ENCODE peak calls at places on chromosomes 6 and 20, in five cellular contexts. One of them, this sample, is unnamed.

GRCh38 chr6:105069821-105070445 is 109.9 kb downstream of the POPDC3 start:
- DNase-seq in fibroblast of mammary gland: peak
- DNase-seq in tibial artery: no peak
- DNase-seq in bronchial epithelial cell: peak
- DNase-seq in GM20000: no peak
- DNase-seq in this sample: no peak

GRCh38 chr6:63272397-63272796 is 47.4 kb downstream of the LGSN start:
- DNase-seq in fibroblast of mammary gland: peak
- DNase-seq in tibial artery: no peak
- DNase-seq in bronchial epithelial cell: peak
- DNase-seq in GM20000: peak
- DNase-seq in this sample: peak

GRCh38 chr20:52971498-52972189 is 514 bp upstream of the TSHZ2 start:
- DNase-seq in fibroblast of mammary gland: no peak
- DNase-seq in tibial artery: no peak
- DNase-seq in bronchial epithelial cell: no peak
- DNase-seq in GM20000: no peak
- DNase-seq in this sample: no peak

GRCh38 chr20:53883098-53883762 is 187.2 kb downstream of the BCAS1 start:
- DNase-seq in fibroblast of mammary gland: peak
- DNase-seq in tibial artery: no peak
- DNase-seq in bronchial epithelial cell: peak
- DNase-seq in GM20000: no peak
- DNase-seq in this sample: no peak

GRCh38 chr6:146913842-146914562 is 290.2 kb upstream of the STXBP5 start:
- DNase-seq in fibroblast of mammary gland: peak
- DNase-seq in tibial artery: peak
- DNase-seq in bronchial epithelial cell: peak
- DNase-seq in GM20000: no peak
- DNase-seq in this sample: no peak

GRCh38 chr6:49453221-49453620 is 9.8 kb downstream of the MMUT start:
- DNase-seq in fibroblast of mammary gland: no peak
- DNase-seq in tibial artery: no peak
- DNase-seq in bronchial epithelial cell: peak
- DNase-seq in GM20000: no peak
- DNase-seq in this sample: no peak

GRCh38 chr6:73523434-73524123 is 2.7 kb upstream of the EEF1A1 start:
- DNase-seq in fibroblast of mammary gland: peak
- DNase-seq in tibial artery: peak
- DNase-seq in bronchial epithelial cell: peak
- DNase-seq in GM20000: peak
- DNase-seq in this sample: peak

GRCh38 chr20:58310291-58310782 is 822 bp downstream of the RAB22A start:
- DNase-seq in fibroblast of mammary gland: peak
- DNase-seq in tibial artery: no peak
- DNase-seq in bronchial epithelial cell: peak
- DNase-seq in GM20000: peak
- DNase-seq in this sample: peak

GRCh38 chr20:17538517-17539170 is 7.5 kb upstream of the BFSP1 start:
- DNase-seq in fibroblast of mammary gland: peak
- DNase-seq in tibial artery: no peak
- DNase-seq in bronchial epithelial cell: peak
- DNase-seq in GM20000: peak
- DNase-seq in this sample: no peak

GRCh38 chr6:63121166-63121565 is 90.1 kb upstream of the FKBP1C start:
- DNase-seq in fibroblast of mammary gland: no peak
- DNase-seq in tibial artery: no peak
- DNase-seq in bronchial epithelial cell: no peak
- DNase-seq in GM20000: no peak
- DNase-seq in this sample: no peak

GRCh38 chr6:157946865-157947532 is 34.7 kb upstream of the SYNJ2 start:
- DNase-seq in fibroblast of mammary gland: peak
- DNase-seq in tibial artery: no peak
- DNase-seq in bronchial epithelial cell: no peak
- DNase-seq in GM20000: peak
- DNase-seq in this sample: peak

GRCh38 chr6:163347021-163347446 is 67.5 kb upstream of the QKI start:
- DNase-seq in fibroblast of mammary gland: no peak
- DNase-seq in tibial artery: no peak
- DNase-seq in bronchial epithelial cell: peak
- DNase-seq in GM20000: no peak
- DNase-seq in this sample: no peak

GRCh38 chr6:168228676-168229367 is 90.8 kb downstream of the DACT2 start:
- DNase-seq in fibroblast of mammary gland: no peak
- DNase-seq in tibial artery: no peak
- DNase-seq in bronchial epithelial cell: no peak
- DNase-seq in GM20000: no peak
- DNase-seq in this sample: no peak

GRCh38 chr6:50185006-50185405 is 135.3 kb upstream of the DEFB112 start:
- DNase-seq in fibroblast of mammary gland: peak
- DNase-seq in tibial artery: no peak
- DNase-seq in bronchial epithelial cell: no peak
- DNase-seq in GM20000: no peak
- DNase-seq in this sample: no peak

GRCh38 chr6:130843575-130844320 is 16.5 kb downstream of the SMLR1 start:
- DNase-seq in fibroblast of mammary gland: peak
- DNase-seq in tibial artery: no peak
- DNase-seq in bronchial epithelial cell: peak
- DNase-seq in GM20000: peak
- DNase-seq in this sample: peak

GRCh38 chr6:82751718-82752117 is 313.9 kb downstream of the UBE3D start:
- DNase-seq in fibroblast of mammary gland: no peak
- DNase-seq in tibial artery: no peak
- DNase-seq in bronchial epithelial cell: no peak
- DNase-seq in GM20000: no peak
- DNase-seq in this sample: no peak

GRCh38 chr20:38050691-38051090 is 17.1 kb downstream of the RPRD1B start:
- DNase-seq in fibroblast of mammary gland: peak
- DNase-seq in tibial artery: no peak
- DNase-seq in bronchial epithelial cell: peak
- DNase-seq in GM20000: no peak
- DNase-seq in this sample: no peak

GRCh38 chr6:50720623-50721022 is 7.3 kb downstream of the TFAP2D start:
- DNase-seq in fibroblast of mammary gland: peak
- DNase-seq in tibial artery: no peak
- DNase-seq in bronchial epithelial cell: peak
- DNase-seq in GM20000: no peak
- DNase-seq in this sample: no peak

GRCh38 chr20:49765846-49766541 is 46.6 kb upstream of the SLC9A8 start:
- DNase-seq in fibroblast of mammary gland: no peak
- DNase-seq in tibial artery: no peak
- DNase-seq in bronchial epithelial cell: no peak
- DNase-seq in GM20000: no peak
- DNase-seq in this sample: no peak

GRCh38 chr6:29632789-29633531 is at the start of gene GABBR1:
- DNase-seq in fibroblast of mammary gland: peak
- DNase-seq in tibial artery: peak
- DNase-seq in bronchial epithelial cell: peak
- DNase-seq in GM20000: peak
- DNase-seq in this sample: peak

GRCh38 chr20:4183361-4183760 is 168.0 kb upstream of the RNF24 start:
- DNase-seq in fibroblast of mammary gland: no peak
- DNase-seq in tibial artery: no peak
- DNase-seq in bronchial epithelial cell: no peak
- DNase-seq in GM20000: no peak
- DNase-seq in this sample: peak

GRCh38 chr20:59736366-59736765 is 132.0 kb downstream of the PHACTR3 start:
- DNase-seq in fibroblast of mammary gland: no peak
- DNase-seq in tibial artery: peak
- DNase-seq in bronchial epithelial cell: no peak
- DNase-seq in GM20000: no peak
- DNase-seq in this sample: no peak

GRCh38 chr6:96582457-96582856 is 19.5 kb downstream of the FHL5 start:
- DNase-seq in fibroblast of mammary gland: no peak
- DNase-seq in tibial artery: no peak
- DNase-seq in bronchial epithelial cell: no peak
- DNase-seq in GM20000: no peak
- DNase-seq in this sample: no peak

GRCh38 chr6:166204852-166205650 is 37.4 kb upstream of the TBXT start:
- DNase-seq in fibroblast of mammary gland: no peak
- DNase-seq in tibial artery: no peak
- DNase-seq in bronchial epithelial cell: no peak
- DNase-seq in GM20000: no peak
- DNase-seq in this sample: peak

GRCh38 chr6:14396826-14397517 is 279.4 kb downstream of the CD83 start:
- DNase-seq in fibroblast of mammary gland: peak
- DNase-seq in tibial artery: no peak
- DNase-seq in bronchial epithelial cell: peak
- DNase-seq in GM20000: peak
- DNase-seq in this sample: peak
- TF ChIP-seq CTCF in fibroblast of mammary gland: peak
- TF ChIP-seq CTCF in tibial artery: no peak
- TF ChIP-seq CTCF in bronchial epithelial cell: peak
- TF ChIP-seq CTCF in GM20000: peak
- TF ChIP-seq CTCF in this sample: peak

GRCh38 chr6:44386929-44387345 is 569 bp upstream of the CDC5L start:
- DNase-seq in fibroblast of mammary gland: peak
- DNase-seq in tibial artery: no peak
- DNase-seq in bronchial epithelial cell: peak
- DNase-seq in GM20000: peak
- DNase-seq in this sample: peak

GRCh38 chr6:44387346-44388134 is at the start of gene CDC5L:
- DNase-seq in fibroblast of mammary gland: peak
- DNase-seq in tibial artery: peak
- DNase-seq in bronchial epithelial cell: peak
- DNase-seq in GM20000: peak
- DNase-seq in this sample: peak

GRCh38 chr6:44386364-44386928 is 1.1 kb upstream of the CDC5L start:
- DNase-seq in fibroblast of mammary gland: no peak
- DNase-seq in tibial artery: peak
- DNase-seq in bronchial epithelial cell: no peak
- DNase-seq in GM20000: no peak
- DNase-seq in this sample: no peak

GRCh38 chr6:44388876-44389275 is 1.4 kb downstream of the CDC5L start:
- DNase-seq in fibroblast of mammary gland: no peak
- DNase-seq in tibial artery: no peak
- DNase-seq in bronchial epithelial cell: no peak
- DNase-seq in GM20000: no peak
- DNase-seq in this sample: no peak

GRCh38 chr6:44388135-44388487 is 605 bp downstream of the CDC5L start:
- DNase-seq in fibroblast of mammary gland: no peak
- DNase-seq in tibial artery: no peak
- DNase-seq in bronchial epithelial cell: peak
- DNase-seq in GM20000: no peak
- DNase-seq in this sample: no peak
- TF ChIP-seq CTCF in fibroblast of mammary gland: no peak
- TF ChIP-seq CTCF in tibial artery: no peak
- TF ChIP-seq CTCF in bronchial epithelial cell: no peak
- TF ChIP-seq CTCF in GM20000: no peak
- TF ChIP-seq CTCF in this sample: no peak

GRCh38 chr6:140671926-140672325 is 1297.5 kb upstream of the CITED2 start:
- DNase-seq in fibroblast of mammary gland: peak
- DNase-seq in tibial artery: no peak
- DNase-seq in bronchial epithelial cell: peak
- DNase-seq in GM20000: no peak
- DNase-seq in this sample: no peak
- TF ChIP-seq CTCF in fibroblast of mammary gland: peak
- TF ChIP-seq CTCF in tibial artery: no peak
- TF ChIP-seq CTCF in bronchial epithelial cell: peak
- TF ChIP-seq CTCF in GM20000: no peak
- TF ChIP-seq CTCF in this sample: no peak

GRCh38 chr20:41375846-41376245 is 9.2 kb upstream of the EMILIN3 start:
- DNase-seq in fibroblast of mammary gland: no peak
- DNase-seq in tibial artery: no peak
- DNase-seq in bronchial epithelial cell: no peak
- DNase-seq in GM20000: no peak
- DNase-seq in this sample: no peak

GRCh38 chr20:41377275-41377674 is 10.7 kb upstream of the EMILIN3 start:
- DNase-seq in fibroblast of mammary gland: no peak
- DNase-seq in tibial artery: no peak
- DNase-seq in bronchial epithelial cell: no peak
- DNase-seq in GM20000: no peak
- DNase-seq in this sample: no peak

GRCh38 chr20:41376349-41376748 is 9.7 kb upstream of the EMILIN3 start:
- DNase-seq in fibroblast of mammary gland: no peak
- DNase-seq in tibial artery: no peak
- DNase-seq in bronchial epithelial cell: no peak
- DNase-seq in GM20000: no peak
- DNase-seq in this sample: no peak

DNA sequence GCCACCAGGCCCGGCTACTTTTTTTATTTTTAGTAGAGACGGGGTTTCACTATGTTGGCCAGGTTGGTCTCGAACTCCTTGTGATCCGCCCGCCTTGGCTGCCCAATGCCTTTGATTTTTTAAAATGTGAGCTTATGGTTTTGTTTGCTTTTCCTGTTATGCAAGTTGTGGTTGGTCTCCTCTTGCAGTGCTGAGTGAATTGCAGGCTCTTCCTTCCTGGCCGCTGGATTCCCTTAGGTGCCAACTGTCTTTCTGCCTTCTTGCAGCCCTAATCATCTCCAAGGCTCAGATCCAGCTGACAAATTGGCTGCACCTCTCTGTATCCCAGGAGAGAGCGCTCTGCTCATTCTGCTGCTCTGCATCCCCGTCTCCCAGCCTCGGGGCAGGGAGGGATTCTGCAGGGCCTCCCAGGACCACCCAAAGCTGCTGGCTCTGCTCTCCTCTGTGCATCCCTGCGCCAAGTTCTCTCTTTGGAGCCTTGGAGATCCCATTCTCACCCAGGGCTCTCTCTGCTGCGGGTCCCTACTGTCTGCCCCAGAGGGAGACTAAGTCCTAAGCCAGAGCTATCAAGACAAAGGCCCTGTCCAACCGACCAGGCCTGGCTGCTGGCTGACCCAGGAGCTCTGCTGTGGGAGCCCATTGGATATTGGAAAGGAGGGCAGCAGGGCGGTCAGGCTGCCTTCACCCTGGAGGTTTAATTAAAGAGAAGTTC is 14.1 kb upstream of the EMILIN3 start:
- DNase-seq in fibroblast of mammary gland: no peak
- DNase-seq in tibial artery: no peak
- DNase-seq in bronchial epithelial cell: no peak
- DNase-seq in GM20000: no peak
- DNase-seq in this sample: no peak
- TF ChIP-seq CTCF in fibroblast of mammary gland: no peak
- TF ChIP-seq CTCF in tibial artery: no peak
- TF ChIP-seq CTCF in bronchial epithelial cell: no peak
- TF ChIP-seq CTCF in GM20000: no peak
- TF ChIP-seq CTCF in this sample: no peak

DNA sequence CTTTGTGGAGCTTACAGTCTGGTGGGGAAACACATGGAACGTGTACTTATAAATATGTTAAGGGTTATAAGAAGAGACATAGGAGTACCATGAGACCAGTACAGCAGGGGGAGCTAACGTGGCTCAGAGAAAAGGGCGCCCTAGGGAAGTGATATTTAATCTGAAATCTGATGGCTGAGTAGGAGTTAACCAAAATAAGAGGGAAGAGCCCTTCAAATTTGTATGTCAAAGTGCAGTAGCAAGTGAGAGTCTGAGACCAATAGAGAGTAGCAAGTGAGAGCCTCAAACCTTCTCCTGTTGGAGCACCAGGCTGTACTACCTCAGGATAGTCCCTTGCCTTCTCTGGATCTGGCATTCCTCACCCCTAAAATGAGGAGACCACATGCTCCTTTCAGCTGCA is 6.1 kb upstream of the PKIG start:
- DNase-seq in fibroblast of mammary gland: peak
- DNase-seq in tibial artery: no peak
- DNase-seq in bronchial epithelial cell: peak
- DNase-seq in GM20000: peak
- DNase-seq in this sample: peak
- TF ChIP-seq CTCF in fibroblast of mammary gland: peak
- TF ChIP-seq CTCF in tibial artery: peak
- TF ChIP-seq CTCF in bronchial epithelial cell: no peak
- TF ChIP-seq CTCF in GM20000: peak
- TF ChIP-seq CTCF in this sample: peak

This sample was measured in GM13976.